ENCODE peak calls at places on chromosomes 13 and 19, in six cellular contexts. G is AG04450, L is GM06990, N is IMR-90, F is BE2C, X is fibroblast of pulmonary artery. U is an unnamed sample.

GRCh38 chr13:50990540-50991506 is 81.2 kb downstream of the RNASEH2B start:
- DNase-seq in G (peak; percentile 52), F (peak; percentile 22), L (no peak), X (peak; percentile 67), N (peak; percentile 69), U (peak; percentile 9)

GRCh38 chr13:62767473-62767872 is 1351.8 kb upstream of the PCDH20 start:
- DNase-seq in F (peak; percentile 10), X (no peak), L (no peak), N (no peak), G (no peak), U (no peak)

GRCh38 chr13:111371720-111372119 is 51.3 kb downstream of the TEX29 start:
- DNase-seq in X (no peak), N (no peak), G (peak; percentile 55), F (no peak), L (no peak), U (no peak)

GRCh38 chr13:77360032-77360431 is 33.1 kb upstream of the MYCBP2 start:
- DNase-seq in L (no peak), N (no peak), X (no peak), G (no peak), F (no peak), U (no peak)

GRCh38 chr19:10295847-10296591 is 6.3 kb downstream of the ICAM5 start:
- DNase-seq in X (no peak), L (no peak), G (no peak), N (no peak), F (no peak), U (no peak)

GRCh38 chr13:58048670-58049069 is 417.1 kb downstream of the PCDH17 start:
- DNase-seq in F (no peak), N (no peak), G (no peak), L (no peak), X (no peak), U (no peak)

GRCh38 chr13:46687810-46688209 is 109.2 kb downstream of the ESD start:
- DNase-seq in G (no peak), N (peak; percentile 46), X (peak; percentile 56), L (no peak), F (no peak), U (peak; percentile 39)

GRCh38 chr19:52221831-52222375 is 32.1 kb downstream of the PPP2R1A start:
- DNase-seq in F (no peak), L (no peak), N (peak; percentile 35), G (no peak), X (no peak), U (no peak)

GRCh38 chr19:19171821-19172532 is 1.9 kb upstream of the MEF2B start:
- DNase-seq in G (peak; percentile 61), N (peak; percentile 78), F (no peak), X (peak; percentile 56), L (peak; percentile 66), U (peak; percentile 31)

GRCh38 chr13:41004875-41005693 is 14.0 kb downstream of the ELF1 start:
- DNase-seq in N (no peak), X (peak; percentile 27), L (peak; percentile 86), G (no peak), F (no peak), U (no peak)

GRCh38 chr13:37960427-37960826 is 90.9 kb upstream of the TRPC4 start:
- DNase-seq in F (no peak), G (no peak), L (no peak), X (peak; percentile 3), N (peak; percentile 1), U (no peak)

GRCh38 chr19:10517760-10518443 is 655 bp upstream of the S1PR5 start:
- DNase-seq in L (no peak), N (peak; percentile 15), F (peak; percentile 26), X (peak; percentile 18), G (no peak), U (peak; percentile 16)

GRCh38 chr13:33000365-33000764 is 15.9 kb upstream of the KL start:
- DNase-seq in N (no peak), L (no peak), X (no peak), G (no peak), F (no peak), U (no peak)

GRCh38 chr19:37980419-37980975 is 73.5 kb downstream of the SIPA1L3 start:
- DNase-seq in X (no peak), L (no peak), F (no peak), G (no peak), N (no peak), U (no peak)

GRCh38 chr13:48678316-48678715 is 24.6 kb downstream of the CYSLTR2 start:
- DNase-seq in G (no peak), X (no peak), F (no peak), N (no peak), L (no peak), U (no peak)

GRCh38 chr19:12668937-12669271 is 2.3 kb downstream of the WDR83 start:
- DNase-seq in L (no peak), X (peak; percentile 51), F (no peak), N (peak; percentile 65), G (peak; percentile 20), U (peak; percentile 60)

GRCh38 chr19:55640043-55640576 is 692 bp upstream of the ZNF580 start:
- DNase-seq in F (peak; percentile 74), G (no peak), L (peak; percentile 88), N (peak; percentile 68), X (peak; percentile 78), U (peak; percentile 53)

GRCh38 chr19:20315543-20315942 is 148.5 kb downstream of the ZNF486 start:
- DNase-seq in F (no peak), L (no peak), G (no peak), N (no peak), X (no peak), U (no peak)

GRCh38 chr19:12871681-12872080 is 9.6 kb downstream of the DNASE2 start:
- DNase-seq in N (no peak), X (no peak), G (no peak), F (no peak), L (no peak), U (no peak)

GRCh38 chr19:5398693-5399057 is 56.5 kb upstream of the ZNRF4 start:
- DNase-seq in X (no peak), L (no peak), F (no peak), G (no peak), N (no peak), U (no peak)

GRCh38 chr13:76976488-76976887 is 15.4 kb upstream of the CLN5 start:
- DNase-seq in L (no peak), X (no peak), N (no peak), G (no peak), F (no peak), U (peak; percentile 36)

GRCh38 chr13:80463673-80464352 is 122.9 kb upstream of the SPRY2 start:
- DNase-seq in G (no peak), L (no peak), F (no peak), X (peak; percentile 84), N (no peak), U (no peak)

GRCh38 chr19:4557971-4558941 is 1.2 kb downstream of the SEMA6B start:
- DNase-seq in X (peak; percentile 29), F (peak; percentile 64), N (no peak), L (no peak), G (no peak), U (no peak)

GRCh38 chr19:13881231-13881691 is 4.3 kb downstream of the NANOS3 start:
- DNase-seq in G (no peak), N (peak; percentile 27), F (no peak), L (no peak), X (no peak), U (no peak)

GRCh38 chr19:5434970-5435641 is 20.1 kb upstream of the ZNRF4 start:
- DNase-seq in X (peak; percentile 45), N (peak; percentile 94), G (peak; percentile 46), L (no peak), F (no peak), U (peak; percentile 92)

DNA sequence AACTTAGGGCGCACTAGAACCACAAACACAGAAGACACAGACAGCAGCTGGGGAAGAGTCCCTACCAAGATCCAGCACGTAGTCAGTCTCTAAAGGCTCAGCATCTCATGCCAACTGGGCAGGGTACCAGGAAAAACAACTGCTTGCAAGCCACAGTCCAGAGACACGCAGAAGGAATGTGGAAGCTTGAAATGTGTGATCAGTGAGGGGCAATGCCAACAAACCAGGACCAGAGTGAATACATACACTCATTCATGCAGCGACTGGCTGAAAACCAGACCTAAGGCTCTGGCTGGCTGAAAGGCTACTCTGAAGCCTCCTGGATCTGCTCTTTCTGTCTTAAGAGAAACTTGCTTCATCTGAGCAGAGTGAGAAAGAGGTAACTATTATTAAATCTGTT is 1484.8 kb downstream of the EFNB2 start:
- DNase-seq in L (no peak), X (peak; percentile 9), G (no peak), N (peak; percentile 4), F (no peak), U (peak; percentile 43)
- TF ChIP-seq CTCF in L (no peak), X (no peak), G (no peak), N (no peak), F (no peak), U (no peak)

DNA sequence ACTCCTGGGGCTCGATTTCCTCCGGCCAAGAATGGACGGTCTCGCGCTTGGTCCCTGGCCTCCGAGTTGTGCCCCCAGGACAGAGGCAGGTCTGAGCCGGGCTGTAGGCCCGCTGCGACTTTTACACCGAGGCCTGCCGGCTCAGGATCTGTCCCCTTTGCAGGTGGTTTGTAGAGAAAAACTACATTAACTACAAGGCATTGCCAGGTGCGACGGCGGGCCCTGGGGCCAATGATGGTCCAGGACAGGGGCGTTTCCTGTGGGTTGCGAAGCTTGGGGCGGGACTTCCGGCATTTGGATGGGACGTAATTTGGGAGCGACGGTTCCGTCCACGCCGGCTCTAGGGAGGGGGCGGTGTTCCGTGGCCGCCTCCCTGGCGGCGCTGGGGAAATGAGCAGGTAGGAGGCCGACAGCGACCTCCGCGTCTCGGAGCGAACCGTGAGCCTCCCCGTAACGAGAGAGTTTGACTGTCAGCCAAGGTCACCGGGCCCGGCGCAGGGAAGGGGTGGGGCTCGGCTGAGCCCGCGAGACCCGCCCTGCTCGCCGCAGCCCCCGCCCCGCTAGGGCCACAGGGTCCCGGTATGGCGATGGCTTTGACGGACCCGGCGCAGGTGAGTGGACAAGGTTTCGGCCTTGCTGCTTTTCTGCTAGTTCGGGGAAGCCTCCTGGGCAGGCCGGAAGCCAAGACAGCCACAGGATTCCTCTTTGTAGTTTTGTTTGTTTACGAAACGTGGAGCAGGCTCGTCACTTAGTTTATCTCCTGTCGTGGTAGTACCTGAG is at the start of gene ZNF805:
- DNase-seq in N (peak; percentile 89), F (peak; percentile 93), G (peak; percentile 72), L (peak; percentile 94), X (peak; percentile 93), U (peak; percentile 90)
- TF ChIP-seq CTCF in N (no peak), F (peak; percentile 2), G (no peak), L (peak; percentile 5), X (no peak), U (peak; percentile 18)

GRCh38 chr13:29454931-29455481 is 140.5 kb downstream of the SLC7A1 start:
- DNase-seq in N (peak; percentile 7), X (no peak), G (no peak), L (no peak), F (peak; percentile 34), U (no peak)
- TF ChIP-seq CTCF in N (peak; percentile 36), X (peak; percentile 42), G (peak; percentile 39), L (peak; percentile 82), F (peak; percentile 69), U (peak; percentile 74)

GRCh38 chr13:75762066-75762937 is 126.2 kb downstream of the LMO7 start:
- DNase-seq in G (no peak), N (peak; percentile 63), F (no peak), X (no peak), L (peak; percentile 71), U (no peak)

GRCh38 chr13:75761373-75761772 is 125.2 kb downstream of the LMO7 start:
- DNase-seq in X (peak; percentile 31), L (no peak), N (no peak), G (no peak), F (no peak), U (no peak)

GRCh38 chr13:75759531-75759930 is 123.4 kb downstream of the LMO7 start:
- DNase-seq in X (no peak), L (no peak), N (no peak), F (no peak), G (no peak), U (no peak)

GRCh38 chr13:75762967-75763366 is 126.8 kb downstream of the LMO7 start:
- DNase-seq in L (no peak), G (no peak), N (no peak), X (no peak), F (no peak), U (no peak)

GRCh38 chr13:75760182-75760981 is 124.3 kb downstream of the LMO7 start:
- DNase-seq in N (peak; percentile 33), F (no peak), X (no peak), L (no peak), G (no peak), U (no peak)
- TF ChIP-seq CTCF in N (peak; percentile 8), F (no peak), X (no peak), L (no peak), G (peak; percentile 31), U (peak; percentile 12)

U was measured in brain microvascular endothelial cell.